ENCODE peak calls at places on chromosomes 5 and 9, in seven cellular contexts. C is T-helper 2 cell; N is amniotic epithelial cell; D is stimulated activated effector memory CD8-positive, alpha-beta T cell treated with anti-CD3 and anti-CD28 coated beads, Interleukin-12 subunit alpha, Interleukin-12 subunit beta, amount 100 ng/mL, for 72 hours; G is BJ; J is left lobe of liver; V is left ventricle myocardium superior. O is an unnamed sample.

GRCh38 chr5:43242196-43242595 is 50.2 kb downstream of the NIM1K start:
- DNase-seq in C (no peak), N (no peak), D (no peak), G (no peak), J (no peak), V (no peak), O (no peak)

GRCh38 chr5:141691867-141692532 is 10.0 kb upstream of the ARAP3 start:
- DNase-seq in C (peak), N (peak), D (peak), G (peak), J (peak), V (peak), O (no peak)

GRCh38 chr9:127049044-127049443 is 73.4 kb downstream of the ANGPTL2 start:
- DNase-seq in C (peak), N (peak), D (peak), G (peak), J (no peak), V (no peak), O (no peak)

GRCh38 chr9:135478858-135479468 is 619 bp upstream of the PPP1R26 start:
- DNase-seq in C (no peak), N (peak), D (no peak), G (no peak), J (peak), V (peak), O (no peak)

GRCh38 chr9:37464426-37465248 is 613 bp downstream of the ZBTB5 start:
- DNase-seq in C (peak), N (peak), D (peak), G (peak), J (peak), V (peak), O (no peak)

GRCh38 chr5:139389701-139390638 is at the start of gene MZB1:
- DNase-seq in C (no peak), N (no peak), D (peak), G (no peak), J (no peak), V (no peak), O (no peak)

GRCh38 chr9:110133608-110134214 is 74.2 kb downstream of the C9orf152 start:
- DNase-seq in C (no peak), N (peak), D (no peak), G (no peak), J (no peak), V (no peak), O (no peak)

GRCh38 chr5:50711280-50711679 is 44.8 kb downstream of the PARP8 start:
- DNase-seq in C (peak), N (no peak), D (peak), G (no peak), J (peak), V (no peak), O (no peak)

GRCh38 chr9:35335164-35335563 is 154.7 kb upstream of the RUSC2 start:
- DNase-seq in C (no peak), N (peak), D (no peak), G (no peak), J (no peak), V (no peak), O (no peak)

GRCh38 chr5:175494271-175495183 is 16.2 kb downstream of the SFXN1 start:
- DNase-seq in C (no peak), N (peak), D (no peak), G (no peak), J (no peak), V (no peak), O (no peak)

GRCh38 chr5:54644226-54644625 is 126.7 kb downstream of the SNX18 start:
- DNase-seq in C (no peak), N (peak), D (no peak), G (no peak), J (no peak), V (no peak), O (no peak)

O was measured in cerebellar nuclear complex.